ENCODE peak calls at places on chromosome 22, in six cellular contexts. G is NCI-H526 treated with DMSO at 0.1 percent for 48 hours; P is HEK293T; J is NCI-H774; Q is activated naive CD4-positive, alpha-beta T cell; K is ovary. W is an unnamed sample.
A peak's percentile ranks its signal among the peaks of the same experiment; 100 is the strongest.

GRCh38 chr22:17913705-17914282 is 110.6 kb downstream of the MICAL3 start:
- DNase-seq in G (no peak), P (no peak), J (no peak), Q (no peak), K (no peak), W (no peak)

GRCh38 chr22:31556627-31557203 is 60.4 kb downstream of the SFI1 start:
- DNase-seq in G (no peak), P (peak; percentile 61), J (no peak), Q (no peak), K (no peak), W (no peak)

GRCh38 chr22:48432721-48433518 is 1394.8 kb downstream of the BRD1 start:
- DNase-seq in G (no peak), P (no peak), J (no peak), Q (no peak), K (no peak), W (no peak)

GRCh38 chr22:37633082-37633692 is 6.3 kb upstream of the SH3BP1 start:
- DNase-seq in G (no peak), P (no peak), J (no peak), Q (no peak), K (no peak), W (no peak)

GRCh38 chr22:46746620-46747019 is 8.6 kb upstream of the CERK start:
- DNase-seq in G (no peak), P (no peak), J (no peak), Q (no peak), K (no peak), W (no peak)

GRCh38 chr22:17931400-17931825 is 92.9 kb downstream of the MICAL3 start:
- DNase-seq in G (no peak), P (no peak), J (no peak), Q (no peak), K (peak; percentile 22), W (peak; percentile 62)

GRCh38 chr22:23166841-23167610 is 13.3 kb upstream of the BCR start:
- DNase-seq in G (no peak), P (no peak), J (no peak), Q (no peak), K (no peak), W (no peak)

GRCh38 chr22:37010976-37011375 is 8.3 kb downstream of the TST start:
- DNase-seq in G (no peak), P (no peak), J (no peak), Q (no peak), K (no peak), W (peak; percentile 50)

GRCh38 chr22:50733521-50734342 is 4.3 kb upstream of the ACR start:
- DNase-seq in G (no peak), P (no peak), J (no peak), Q (no peak), K (no peak), W (peak; percentile 52)

GRCh38 chr22:46564084-46564714 is 26.8 kb upstream of the CELSR1 start:
- DNase-seq in G (no peak), P (no peak), J (no peak), Q (no peak), K (no peak), W (peak; percentile 77)

GRCh38 chr22:30104501-30105156 is 24.4 kb downstream of the HORMAD2 start:
- DNase-seq in G (no peak), P (no peak), J (no peak), Q (no peak), K (no peak), W (no peak)